ENCODE peak calls at places on chromosomes 5 and 9, in four cellular contexts. K is psoas muscle; X is activated CD4-positive, alpha-beta T cell treated with anti-CD3 and anti-CD28 coated beads, Interleukin-2, amount 50 U/mL, for 1 hour; I is epithelial cell of esophagus. P is an unnamed sample.

GRCh38 chr9:36029202-36029601 is 7.5 kb upstream of the RECK start:
- DNase-seq in K (no peak), X (no peak), I (no peak), P (no peak)

GRCh38 chr5:32709789-32710334 is 1.3 kb upstream of the NPR3 start:
- DNase-seq in I (peak), X (peak), K (peak), P (no peak)

GRCh38 chr5:52682492-52682891 is 105.2 kb upstream of the ITGA1 start:
- DNase-seq in X (no peak), I (no peak), K (no peak), P (no peak)

GRCh38 chr5:10250804-10251276 is 760 bp downstream of the CCT5 start:
- DNase-seq in I (peak), K (no peak), X (no peak), P (no peak)

GRCh38 chr5:142508630-142509425 is 177.1 kb downstream of the FGF1 start:
- DNase-seq in K (no peak), I (no peak), X (no peak), P (no peak)

GRCh38 chr5:15683332-15683731 is 183.4 kb downstream of the FBXL7 start:
- DNase-seq in X (no peak), I (peak), K (no peak), P (no peak)

GRCh38 chr5:95519151-95519550 is 35.6 kb downstream of the SKIC3 start:
- DNase-seq in K (no peak), I (no peak), X (no peak), P (no peak)

GRCh38 chr9:33265211-33265885 is 499 bp downstream of the CHMP5 start:
- DNase-seq in I (no peak), X (no peak), K (peak), P (no peak)

GRCh38 chr5:35202319-35203111 is 27.8 kb downstream of the PRLR start:
- DNase-seq in I (peak), X (peak), K (no peak), P (no peak)

GRCh38 chr9:5321058-5321457 is 16.5 kb upstream of the RLN2 start:
- DNase-seq in I (peak), K (no peak), X (no peak), P (no peak)

GRCh38 chr9:109254317-109254716 is 66.5 kb downstream of the EPB41L4B start:
- DNase-seq in K (no peak), X (no peak), I (peak), P (no peak)

GRCh38 chr5:65213921-65214525 is 267.7 kb downstream of the ADAMTS6 start:
- DNase-seq in X (no peak), I (peak), K (no peak), P (no peak)